ENCODE peak calls at places on chromosomes 11 and 22, in four cellular contexts. Z, B, V and D are unnamed samples.

GRCh38 chr11:44980533-44981427 is 30.1 kb upstream of the TP53I11 start:
- DNase-seq in B (no peak), V (no peak), Z (no peak), D (no peak)

GRCh38 chr11:62553839-62554361 is 7.3 kb upstream of the AHNAK start:
- DNase-seq in B (no peak), V (no peak), Z (no peak), D (no peak)

GRCh38 chr11:4032097-4032496 is 62.5 kb upstream of the RRM1 start:
- DNase-seq in Z (no peak), B (no peak), V (no peak), D (no peak)

GRCh38 chr11:870418-870817 is 27.8 kb downstream of the TSPAN4 start:
- DNase-seq in B (no peak), Z (no peak), V (no peak), D (no peak)

GRCh38 chr22:47645450-47645914 is 883.0 kb downstream of the TBC1D22A start:
- DNase-seq in B (no peak), V (no peak), Z (no peak), D (no peak)

GRCh38 chr22:50063589-50064393 is 5.7 kb upstream of the TTLL8 start:
- DNase-seq in B (no peak), Z (no peak), V (no peak), D (no peak)

GRCh38 chr22:42511401-42511891 is 8.2 kb downstream of the RRP7A start:
- DNase-seq in V (no peak), Z (no peak), B (no peak), D (no peak)

GRCh38 chr11:113991170-113991569 is 16.3 kb downstream of the HTR3A start:
- DNase-seq in B (peak), V (no peak), Z (peak), D (peak)

GRCh38 chr22:36323182-36323854 is 64.4 kb downstream of the MYH9 start:
- DNase-seq in B (no peak), Z (no peak), V (no peak), D (no peak)

GRCh38 chr11:134288486-134288885 is 12.3 kb downstream of the GLB1L3 start:
- DNase-seq in B (no peak), V (no peak), Z (no peak), D (no peak)

GRCh38 chr22:27873476-27873875 is 45.6 kb downstream of the PITPNB start:
- DNase-seq in Z (no peak), V (no peak), B (no peak), D (no peak)

GRCh38 chr11:64916040-64916847 is 765 bp downstream of the ATG2A start:
- DNase-seq in Z (no peak), B (peak), V (no peak), D (peak)

GRCh38 chr11:36702330-36703054 is 104.5 kb upstream of the RAG2 start:
- DNase-seq in B (peak), V (peak), Z (no peak), D (peak)

GRCh38 chr22:50131894-50132293 is 38.6 kb upstream of the PANX2 start:
- DNase-seq in V (no peak), B (no peak), Z (no peak), D (no peak)

GRCh38 chr11:33931032-33931431 is 39.2 kb upstream of the LMO2 start:
- DNase-seq in B (no peak), Z (no peak), V (no peak), D (no peak)

GRCh38 chr11:8263769-8264410 is at the start of gene LMO1:
- DNase-seq in Z (peak), B (peak), V (no peak), D (peak)

GRCh38 chr11:134752526-134752925 is 340.5 kb upstream of the B3GAT1 start:
- DNase-seq in B (no peak), V (no peak), Z (no peak), D (no peak)

GRCh38 chr11:95335989-95336388 is 105.0 kb upstream of the SESN3 start:
- DNase-seq in Z (no peak), V (no peak), B (no peak), D (no peak)

GRCh38 chr11:117621226-117621625 is 175.8 kb downstream of the DSCAML1 start:
- DNase-seq in V (no peak), B (peak), Z (no peak), D (no peak)

GRCh38 chr11:44936527-44936926 is 14.2 kb downstream of the TP53I11 start:
- DNase-seq in Z (peak), V (no peak), B (peak), D (peak)

GRCh38 chr11:86175585-86175984 is 69.0 kb upstream of the EED start:
- DNase-seq in Z (no peak), V (no peak), B (no peak), D (no peak)

GRCh38 chr11:75562048-75562835 is at the start of gene SERPINH1:
- DNase-seq in Z (peak), B (peak), V (peak), D (peak)
- TF ChIP-seq NR2C2 in Z (no peak), B (no peak), V (no peak), D (no peak)

GRCh38 chr11:69396051-69396947 is 85.2 kb upstream of the LINC01488 start:
- DNase-seq in V (no peak), Z (no peak), B (peak), D (no peak)
- TF ChIP-seq NR2C2 in V (no peak), Z (no peak), B (no peak), D (no peak)

GRCh38 chr11:70466596-70466995 is 68.3 kb downstream of the CTTN start:
- DNase-seq in B (no peak), V (no peak), Z (no peak), D (no peak)

GRCh38 chr11:70470127-70470526 is 71.8 kb downstream of the CTTN start:
- DNase-seq in B (peak), V (peak), Z (no peak), D (no peak)

GRCh38 chr11:70466154-70466553 is 67.8 kb downstream of the CTTN start:
- DNase-seq in V (no peak), Z (no peak), B (peak), D (no peak)

GRCh38 chr11:70468256-70469230 is 70.2 kb downstream of the CTTN start:
- DNase-seq in Z (no peak), V (no peak), B (no peak), D (no peak)

GRCh38 chr11:70467196-70468085 is 69.1 kb downstream of the CTTN start:
- DNase-seq in Z (peak), B (peak), V (peak), D (peak)
- TF ChIP-seq NR2C2 in Z (no peak), B (no peak), V (no peak), D (no peak)

GRCh38 chr11:60766547-60766946 is 9.9 kb downstream of the MS4A15 start:
- DNase-seq in V (no peak), Z (no peak), B (no peak), D (no peak)
- TF ChIP-seq NR2C2 in V (no peak), Z (no peak), B (no peak), D (no peak)

GRCh38 chr11:89436071-89436470 is 55.1 kb downstream of the NOX4 start:
- DNase-seq in V (no peak), B (no peak), Z (no peak), D (no peak)

GRCh38 chr11:89442801-89443200 is 48.4 kb downstream of the NOX4 start:
- DNase-seq in B (no peak), V (no peak), Z (no peak), D (no peak)

GRCh38 chr11:89437317-89437716 is 53.9 kb downstream of the NOX4 start:
- DNase-seq in B (no peak), Z (no peak), V (no peak), D (no peak)

GRCh38 chr11:89443366-89444303 is 47.5 kb downstream of the NOX4 start:
- DNase-seq in V (no peak), B (no peak), Z (no peak), D (no peak)

DNA sequence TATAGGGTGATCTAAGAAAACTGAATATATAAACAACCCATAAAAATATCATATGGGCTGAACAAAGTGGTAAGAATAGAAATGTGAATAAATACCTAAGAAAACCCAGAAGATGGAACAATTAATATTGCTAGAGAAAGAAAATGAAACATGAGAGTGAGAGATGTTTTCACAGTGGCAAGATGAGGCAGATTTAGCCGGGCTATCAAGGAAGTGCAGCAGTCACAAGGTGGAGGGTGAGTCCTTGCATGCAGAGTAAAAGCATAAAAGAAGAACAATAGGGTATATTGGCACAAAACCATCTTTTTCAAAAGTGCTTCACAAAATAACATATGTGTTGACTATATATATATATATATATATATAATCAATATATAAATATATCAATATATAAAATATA is 49.6 kb downstream of the NOX4 start:
- DNase-seq in Z (no peak), V (no peak), B (no peak), D (no peak)
- TF ChIP-seq NR2C2 in Z (no peak), V (no peak), B (no peak), D (no peak)

DNA sequence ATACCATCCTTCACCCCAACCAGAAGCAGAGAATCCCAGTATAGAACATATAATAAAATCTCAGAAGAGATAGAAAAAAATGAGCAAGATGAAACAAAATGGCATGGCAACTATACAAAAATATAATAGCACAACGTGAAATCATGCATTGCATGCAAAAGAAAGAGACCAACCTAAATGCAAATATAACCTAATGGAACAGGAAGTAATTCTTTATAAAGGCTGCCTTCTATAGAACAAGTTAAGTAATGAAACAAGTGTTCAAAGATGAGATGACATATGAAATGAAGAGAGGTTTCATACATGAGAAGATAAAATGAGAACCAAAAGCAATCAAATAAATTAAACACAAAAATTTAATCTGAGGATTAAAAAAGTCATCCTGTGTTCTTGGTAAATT is 18.5 kb upstream of the ARHGAP20 start:
- DNase-seq in V (no peak), Z (no peak), B (no peak), D (no peak)
- TF ChIP-seq NR2C2 in V (no peak), Z (no peak), B (no peak), D (no peak)

GRCh38 chr11:30914143-30914762 is 328.1 kb upstream of the MPPED2 start:
- DNase-seq in V (no peak), Z (peak), B (no peak), D (peak)
- TF ChIP-seq NR2C2 in V (no peak), Z (no peak), B (no peak), D (no peak)